ENCODE peak calls at places on chromosome 14, in five cellular contexts. One of them, this sample, is unnamed.

GRCh38 chr14:76742961-76743360 is 18.3 kb upstream of the VASH1 start:
- ATAC-seq in activated naive CD4-positive, alpha-beta T cell treated with anti-CD3 and anti-CD28 coated beads, Interleukin-2, amount 50 U/mL, for 72 hours: no peak
- ATAC-seq in body of pancreas: no peak
- ATAC-seq in activated CD8-positive, alpha-beta T cell treated with anti-CD3 and anti-CD28 coated beads, Interleukin-2, amount 10 ng/mL, durations not matched to agents 7 days and 5 days: no peak
- ATAC-seq in pancreas: no peak
- ATAC-seq in this sample: no peak

GRCh38 chr14:73789996-73790581 is 61.5 kb upstream of the PTGR2 start:
- ATAC-seq in activated naive CD4-positive, alpha-beta T cell treated with anti-CD3 and anti-CD28 coated beads, Interleukin-2, amount 50 U/mL, for 72 hours: no peak
- ATAC-seq in body of pancreas: no peak
- ATAC-seq in activated CD8-positive, alpha-beta T cell treated with anti-CD3 and anti-CD28 coated beads, Interleukin-2, amount 10 ng/mL, durations not matched to agents 7 days and 5 days: no peak
- ATAC-seq in pancreas: no peak
- ATAC-seq in this sample: no peak

GRCh38 chr14:75851574-75851866 is 130.3 kb downstream of the TGFB3 start:
- ATAC-seq in activated naive CD4-positive, alpha-beta T cell treated with anti-CD3 and anti-CD28 coated beads, Interleukin-2, amount 50 U/mL, for 72 hours: no peak
- ATAC-seq in body of pancreas: peak; percentile 33
- ATAC-seq in activated CD8-positive, alpha-beta T cell treated with anti-CD3 and anti-CD28 coated beads, Interleukin-2, amount 10 ng/mL, durations not matched to agents 7 days and 5 days: no peak
- ATAC-seq in pancreas: peak; percentile 70
- ATAC-seq in this sample: no peak

GRCh38 chr14:82047777-82048470 is 514.3 kb upstream of the SEL1L start:
- ATAC-seq in activated naive CD4-positive, alpha-beta T cell treated with anti-CD3 and anti-CD28 coated beads, Interleukin-2, amount 50 U/mL, for 72 hours: no peak
- ATAC-seq in body of pancreas: no peak
- ATAC-seq in activated CD8-positive, alpha-beta T cell treated with anti-CD3 and anti-CD28 coated beads, Interleukin-2, amount 10 ng/mL, durations not matched to agents 7 days and 5 days: no peak
- ATAC-seq in pancreas: no peak
- ATAC-seq in this sample: no peak

GRCh38 chr14:23145794-23146422 is 26.9 kb upstream of the CEBPE start:
- ATAC-seq in activated naive CD4-positive, alpha-beta T cell treated with anti-CD3 and anti-CD28 coated beads, Interleukin-2, amount 50 U/mL, for 72 hours: no peak
- ATAC-seq in body of pancreas: no peak
- ATAC-seq in activated CD8-positive, alpha-beta T cell treated with anti-CD3 and anti-CD28 coated beads, Interleukin-2, amount 10 ng/mL, durations not matched to agents 7 days and 5 days: no peak
- ATAC-seq in pancreas: no peak
- ATAC-seq in this sample: no peak

GRCh38 chr14:92496458-92496857 is 17.1 kb upstream of the RIN3 start:
- ATAC-seq in activated naive CD4-positive, alpha-beta T cell treated with anti-CD3 and anti-CD28 coated beads, Interleukin-2, amount 50 U/mL, for 72 hours: no peak
- ATAC-seq in body of pancreas: no peak
- ATAC-seq in activated CD8-positive, alpha-beta T cell treated with anti-CD3 and anti-CD28 coated beads, Interleukin-2, amount 10 ng/mL, durations not matched to agents 7 days and 5 days: no peak
- ATAC-seq in pancreas: no peak
- ATAC-seq in this sample: no peak

GRCh38 chr14:53444677-53445312 is 291.7 kb upstream of the DDHD1 start:
- ATAC-seq in activated naive CD4-positive, alpha-beta T cell treated with anti-CD3 and anti-CD28 coated beads, Interleukin-2, amount 50 U/mL, for 72 hours: no peak
- ATAC-seq in body of pancreas: no peak
- ATAC-seq in activated CD8-positive, alpha-beta T cell treated with anti-CD3 and anti-CD28 coated beads, Interleukin-2, amount 10 ng/mL, durations not matched to agents 7 days and 5 days: no peak
- ATAC-seq in pancreas: no peak
- ATAC-seq in this sample: no peak

GRCh38 chr14:95690815-95691214 is 4.6 kb downstream of the TCL1B start:
- ATAC-seq in activated naive CD4-positive, alpha-beta T cell treated with anti-CD3 and anti-CD28 coated beads, Interleukin-2, amount 50 U/mL, for 72 hours: no peak
- ATAC-seq in body of pancreas: no peak
- ATAC-seq in activated CD8-positive, alpha-beta T cell treated with anti-CD3 and anti-CD28 coated beads, Interleukin-2, amount 10 ng/mL, durations not matched to agents 7 days and 5 days: no peak
- ATAC-seq in pancreas: no peak
- ATAC-seq in this sample: no peak

GRCh38 chr14:36256131-36256801 is 64.2 kb downstream of the MBIP start:
- ATAC-seq in activated naive CD4-positive, alpha-beta T cell treated with anti-CD3 and anti-CD28 coated beads, Interleukin-2, amount 50 U/mL, for 72 hours: no peak
- ATAC-seq in body of pancreas: peak; percentile 69
- ATAC-seq in activated CD8-positive, alpha-beta T cell treated with anti-CD3 and anti-CD28 coated beads, Interleukin-2, amount 10 ng/mL, durations not matched to agents 7 days and 5 days: no peak
- ATAC-seq in pancreas: peak; percentile 73
- ATAC-seq in this sample: no peak

GRCh38 chr14:50676814-50677516 is 8.9 kb upstream of the SAV1 start:
- ATAC-seq in activated naive CD4-positive, alpha-beta T cell treated with anti-CD3 and anti-CD28 coated beads, Interleukin-2, amount 50 U/mL, for 72 hours: no peak
- ATAC-seq in body of pancreas: no peak
- ATAC-seq in activated CD8-positive, alpha-beta T cell treated with anti-CD3 and anti-CD28 coated beads, Interleukin-2, amount 10 ng/mL, durations not matched to agents 7 days and 5 days: no peak
- ATAC-seq in pancreas: no peak
- ATAC-seq in this sample: peak; percentile 71

GRCh38 chr14:102616799-102617198 is 24.4 kb downstream of the RCOR1 start:
- ATAC-seq in activated naive CD4-positive, alpha-beta T cell treated with anti-CD3 and anti-CD28 coated beads, Interleukin-2, amount 50 U/mL, for 72 hours: no peak
- ATAC-seq in body of pancreas: no peak
- ATAC-seq in activated CD8-positive, alpha-beta T cell treated with anti-CD3 and anti-CD28 coated beads, Interleukin-2, amount 10 ng/mL, durations not matched to agents 7 days and 5 days: no peak
- ATAC-seq in pancreas: peak; percentile 44
- ATAC-seq in this sample: no peak

GRCh38 chr14:100092832-100093231 is 27.6 kb downstream of the EVL start:
- ATAC-seq in activated naive CD4-positive, alpha-beta T cell treated with anti-CD3 and anti-CD28 coated beads, Interleukin-2, amount 50 U/mL, for 72 hours: no peak
- ATAC-seq in body of pancreas: no peak
- ATAC-seq in activated CD8-positive, alpha-beta T cell treated with anti-CD3 and anti-CD28 coated beads, Interleukin-2, amount 10 ng/mL, durations not matched to agents 7 days and 5 days: no peak
- ATAC-seq in pancreas: no peak
- ATAC-seq in this sample: no peak

GRCh38 chr14:100105357-100106169 is 40.3 kb downstream of the EVL start:
- ATAC-seq in activated naive CD4-positive, alpha-beta T cell treated with anti-CD3 and anti-CD28 coated beads, Interleukin-2, amount 50 U/mL, for 72 hours: peak; percentile 22
- ATAC-seq in body of pancreas: no peak
- ATAC-seq in activated CD8-positive, alpha-beta T cell treated with anti-CD3 and anti-CD28 coated beads, Interleukin-2, amount 10 ng/mL, durations not matched to agents 7 days and 5 days: peak; percentile 31
- ATAC-seq in pancreas: no peak
- ATAC-seq in this sample: no peak

GRCh38 chr14:74973003-74973614 is 17.7 kb upstream of the PGF start:
- ATAC-seq in activated naive CD4-positive, alpha-beta T cell treated with anti-CD3 and anti-CD28 coated beads, Interleukin-2, amount 50 U/mL, for 72 hours: peak; percentile 91
- ATAC-seq in body of pancreas: peak; percentile 49
- ATAC-seq in activated CD8-positive, alpha-beta T cell treated with anti-CD3 and anti-CD28 coated beads, Interleukin-2, amount 10 ng/mL, durations not matched to agents 7 days and 5 days: peak; percentile 78
- ATAC-seq in pancreas: peak; percentile 44
- ATAC-seq in this sample: peak; percentile 24

GRCh38 chr14:71863049-71863448 is 69.2 kb upstream of the RGS6 start:
- ATAC-seq in activated naive CD4-positive, alpha-beta T cell treated with anti-CD3 and anti-CD28 coated beads, Interleukin-2, amount 50 U/mL, for 72 hours: no peak
- ATAC-seq in body of pancreas: no peak
- ATAC-seq in activated CD8-positive, alpha-beta T cell treated with anti-CD3 and anti-CD28 coated beads, Interleukin-2, amount 10 ng/mL, durations not matched to agents 7 days and 5 days: no peak
- ATAC-seq in pancreas: no peak
- ATAC-seq in this sample: no peak

GRCh38 chr14:103555559-103556337 is 6.7 kb downstream of the BAG5 start:
- ATAC-seq in activated naive CD4-positive, alpha-beta T cell treated with anti-CD3 and anti-CD28 coated beads, Interleukin-2, amount 50 U/mL, for 72 hours: no peak
- ATAC-seq in body of pancreas: no peak
- ATAC-seq in activated CD8-positive, alpha-beta T cell treated with anti-CD3 and anti-CD28 coated beads, Interleukin-2, amount 10 ng/mL, durations not matched to agents 7 days and 5 days: no peak
- ATAC-seq in pancreas: no peak
- ATAC-seq in this sample: no peak

GRCh38 chr14:51873221-51873893 is 12.9 kb downstream of the GNG2 start:
- ATAC-seq in activated naive CD4-positive, alpha-beta T cell treated with anti-CD3 and anti-CD28 coated beads, Interleukin-2, amount 50 U/mL, for 72 hours: peak; percentile 68
- ATAC-seq in body of pancreas: peak; percentile 21
- ATAC-seq in activated CD8-positive, alpha-beta T cell treated with anti-CD3 and anti-CD28 coated beads, Interleukin-2, amount 10 ng/mL, durations not matched to agents 7 days and 5 days: peak; percentile 51
- ATAC-seq in pancreas: peak; percentile 72
- ATAC-seq in this sample: peak; percentile 94

GRCh38 chr14:22008098-22008412 is 334.4 kb upstream of the OR4E1 start:
- ATAC-seq in activated naive CD4-positive, alpha-beta T cell treated with anti-CD3 and anti-CD28 coated beads, Interleukin-2, amount 50 U/mL, for 72 hours: peak; percentile 45
- ATAC-seq in body of pancreas: no peak
- ATAC-seq in activated CD8-positive, alpha-beta T cell treated with anti-CD3 and anti-CD28 coated beads, Interleukin-2, amount 10 ng/mL, durations not matched to agents 7 days and 5 days: peak; percentile 71
- ATAC-seq in pancreas: no peak
- ATAC-seq in this sample: no peak

GRCh38 chr14:64474698-64475097 is 9.4 kb downstream of the AKAP5 start:
- ATAC-seq in activated naive CD4-positive, alpha-beta T cell treated with anti-CD3 and anti-CD28 coated beads, Interleukin-2, amount 50 U/mL, for 72 hours: no peak
- ATAC-seq in body of pancreas: no peak
- ATAC-seq in activated CD8-positive, alpha-beta T cell treated with anti-CD3 and anti-CD28 coated beads, Interleukin-2, amount 10 ng/mL, durations not matched to agents 7 days and 5 days: no peak
- ATAC-seq in pancreas: no peak
- ATAC-seq in this sample: no peak

GRCh38 chr14:77648520-77649200 is 32.2 kb upstream of the SPTLC2 start:
- ATAC-seq in activated naive CD4-positive, alpha-beta T cell treated with anti-CD3 and anti-CD28 coated beads, Interleukin-2, amount 50 U/mL, for 72 hours: no peak
- ATAC-seq in body of pancreas: no peak
- ATAC-seq in activated CD8-positive, alpha-beta T cell treated with anti-CD3 and anti-CD28 coated beads, Interleukin-2, amount 10 ng/mL, durations not matched to agents 7 days and 5 days: no peak
- ATAC-seq in pancreas: no peak
- ATAC-seq in this sample: no peak

GRCh38 chr14:105436891-105437722 is 17.5 kb downstream of the MTA1 start:
- ATAC-seq in activated naive CD4-positive, alpha-beta T cell treated with anti-CD3 and anti-CD28 coated beads, Interleukin-2, amount 50 U/mL, for 72 hours: no peak
- ATAC-seq in body of pancreas: no peak
- ATAC-seq in activated CD8-positive, alpha-beta T cell treated with anti-CD3 and anti-CD28 coated beads, Interleukin-2, amount 10 ng/mL, durations not matched to agents 7 days and 5 days: no peak
- ATAC-seq in pancreas: no peak
- ATAC-seq in this sample: no peak

GRCh38 chr14:101755591-101756324 is 5.8 kb upstream of the PPP2R5C start:
- ATAC-seq in activated naive CD4-positive, alpha-beta T cell treated with anti-CD3 and anti-CD28 coated beads, Interleukin-2, amount 50 U/mL, for 72 hours: no peak
- ATAC-seq in body of pancreas: no peak
- ATAC-seq in activated CD8-positive, alpha-beta T cell treated with anti-CD3 and anti-CD28 coated beads, Interleukin-2, amount 10 ng/mL, durations not matched to agents 7 days and 5 days: no peak
- ATAC-seq in pancreas: no peak
- ATAC-seq in this sample: no peak

GRCh38 chr14:61644834-61645233 is 50.5 kb upstream of the HIF1A start:
- ATAC-seq in activated naive CD4-positive, alpha-beta T cell treated with anti-CD3 and anti-CD28 coated beads, Interleukin-2, amount 50 U/mL, for 72 hours: no peak
- ATAC-seq in body of pancreas: no peak
- ATAC-seq in activated CD8-positive, alpha-beta T cell treated with anti-CD3 and anti-CD28 coated beads, Interleukin-2, amount 10 ng/mL, durations not matched to agents 7 days and 5 days: no peak
- ATAC-seq in pancreas: no peak
- ATAC-seq in this sample: peak; percentile 64

GRCh38 chr14:77007975-77008421 is 20.5 kb downstream of the IRF2BPL start:
- ATAC-seq in activated naive CD4-positive, alpha-beta T cell treated with anti-CD3 and anti-CD28 coated beads, Interleukin-2, amount 50 U/mL, for 72 hours: no peak
- ATAC-seq in body of pancreas: peak; percentile 93
- ATAC-seq in activated CD8-positive, alpha-beta T cell treated with anti-CD3 and anti-CD28 coated beads, Interleukin-2, amount 10 ng/mL, durations not matched to agents 7 days and 5 days: no peak
- ATAC-seq in pancreas: peak; percentile 92
- ATAC-seq in this sample: no peak

GRCh38 chr14:105420141-105420975 is 731 bp downstream of the MTA1 start:
- ATAC-seq in activated naive CD4-positive, alpha-beta T cell treated with anti-CD3 and anti-CD28 coated beads, Interleukin-2, amount 50 U/mL, for 72 hours: peak; percentile 24
- ATAC-seq in body of pancreas: no peak
- ATAC-seq in activated CD8-positive, alpha-beta T cell treated with anti-CD3 and anti-CD28 coated beads, Interleukin-2, amount 10 ng/mL, durations not matched to agents 7 days and 5 days: peak; percentile 12
- ATAC-seq in pancreas: peak; percentile 1
- ATAC-seq in this sample: peak; percentile 56

GRCh38 chr14:67766035-67766680 is 50.2 kb downstream of the ZFYVE26 start:
- ATAC-seq in activated naive CD4-positive, alpha-beta T cell treated with anti-CD3 and anti-CD28 coated beads, Interleukin-2, amount 50 U/mL, for 72 hours: no peak
- ATAC-seq in body of pancreas: no peak
- ATAC-seq in activated CD8-positive, alpha-beta T cell treated with anti-CD3 and anti-CD28 coated beads, Interleukin-2, amount 10 ng/mL, durations not matched to agents 7 days and 5 days: no peak
- ATAC-seq in pancreas: peak; percentile 64
- ATAC-seq in this sample: peak; percentile 63

GRCh38 chr14:61927015-61927414 is 164.8 kb downstream of the SNAPC1 start:
- ATAC-seq in activated naive CD4-positive, alpha-beta T cell treated with anti-CD3 and anti-CD28 coated beads, Interleukin-2, amount 50 U/mL, for 72 hours: no peak
- ATAC-seq in body of pancreas: no peak
- ATAC-seq in activated CD8-positive, alpha-beta T cell treated with anti-CD3 and anti-CD28 coated beads, Interleukin-2, amount 10 ng/mL, durations not matched to agents 7 days and 5 days: no peak
- ATAC-seq in pancreas: no peak
- ATAC-seq in this sample: no peak

GRCh38 chr14:98382662-98383061 is 889.3 kb downstream of the BCL11B start:
- ATAC-seq in activated naive CD4-positive, alpha-beta T cell treated with anti-CD3 and anti-CD28 coated beads, Interleukin-2, amount 50 U/mL, for 72 hours: no peak
- ATAC-seq in body of pancreas: no peak
- ATAC-seq in activated CD8-positive, alpha-beta T cell treated with anti-CD3 and anti-CD28 coated beads, Interleukin-2, amount 10 ng/mL, durations not matched to agents 7 days and 5 days: no peak
- ATAC-seq in pancreas: no peak
- ATAC-seq in this sample: no peak